ENCODE peak calls at places on chromosome 7, in nine cellular contexts. R is EL; T is HT1080; J is ELR; K is esophagus squamous epithelium; A is activated CD8-positive, alpha-beta memory T cell treated with anti-CD3 and anti-CD28 coated beads for 48 hours; Z is astrocyte of the hippocampus; B is NCI-H345; L is HAP-1. M is an unnamed sample.

GRCh38 chr7:157719008-157719682 is 382.3 kb downstream of the DNAJB6 start:
- DNase-seq in R (no peak), T (no peak), J (no peak), K (no peak), A (no peak), Z (no peak), B (no peak), L (no peak), M (no peak)

GRCh38 chr7:135338151-135338550 is 104.5 kb downstream of the STRA8 start:
- DNase-seq in R (no peak), T (no peak), J (no peak), K (no peak), A (no peak), Z (no peak), B (no peak), L (no peak), M (no peak)

GRCh38 chr7:53602817-53603418 is 567.5 kb downstream of the POM121L12 start:
- DNase-seq in R (no peak), T (peak), J (no peak), K (no peak), A (no peak), Z (no peak), B (no peak), L (no peak), M (peak)

GRCh38 chr7:55066479-55066878 is 47.7 kb downstream of the EGFR start:
- DNase-seq in R (no peak), T (no peak), J (no peak), K (no peak), A (no peak), Z (peak), B (no peak), L (no peak), M (no peak)

GRCh38 chr7:2530076-2530967 is 10.7 kb downstream of the LFNG start:
- DNase-seq in R (peak), T (peak), J (peak), K (no peak), A (peak), Z (peak), B (peak), L (no peak), M (no peak)

GRCh38 chr7:88230646-88231045 is 10.8 kb upstream of the SRI start:
- DNase-seq in R (no peak), T (no peak), J (no peak), K (no peak), A (no peak), Z (no peak), B (no peak), L (no peak), M (no peak)

GRCh38 chr7:38855867-38856266 is 53.1 kb downstream of the VPS41 start:
- DNase-seq in R (no peak), T (no peak), J (no peak), K (no peak), A (no peak), Z (no peak), B (no peak), L (no peak), M (peak)

GRCh38 chr7:55370001-55370400 is 4.9 kb downstream of the LANCL2 start:
- DNase-seq in R (peak), T (no peak), J (peak), K (no peak), A (no peak), Z (no peak), B (no peak), L (no peak), M (no peak)

GRCh38 chr7:130393095-130393494 is 12.8 kb downstream of the CPA1 start:
- DNase-seq in R (peak), T (no peak), J (peak), K (no peak), A (no peak), Z (no peak), B (no peak), L (no peak), M (no peak)

GRCh38 chr7:74101061-74101681 is 17.6 kb downstream of the LIMK1 start:
- DNase-seq in R (no peak), T (no peak), J (no peak), K (no peak), A (no peak), Z (no peak), B (no peak), L (no peak), M (no peak)

GRCh38 chr7:72343991-72344390 is 68.1 kb downstream of the CALN1 start:
- DNase-seq in R (no peak), T (no peak), J (no peak), K (no peak), A (no peak), Z (no peak), B (no peak), L (no peak), M (no peak)

GRCh38 chr7:27526991-27527722 is 135.5 kb downstream of the HIBADH start:
- DNase-seq in R (no peak), T (no peak), J (no peak), K (no peak), A (no peak), Z (no peak), B (no peak), L (no peak), M (no peak)

GRCh38 chr7:91330378-91331295 is 66.4 kb downstream of the FZD1 start:
- DNase-seq in R (no peak), T (no peak), J (no peak), K (no peak), A (no peak), Z (no peak), B (no peak), L (peak), M (no peak)

GRCh38 chr7:150368884-150369739 is 490 bp downstream of the REPIN1 start:
- DNase-seq in R (peak), T (peak), J (peak), K (no peak), A (no peak), Z (peak), B (peak), L (peak), M (peak)

GRCh38 chr7:149147072-149147729 is at the start of gene ZNF398:
- DNase-seq in R (peak), T (peak), J (peak), K (peak), A (peak), Z (peak), B (peak), L (peak), M (peak)

GRCh38 chr7:5621776-5622175 is 159.7 kb downstream of the RNF216 start:
- DNase-seq in R (no peak), T (no peak), J (no peak), K (no peak), A (no peak), Z (no peak), B (no peak), L (no peak), M (no peak)

GRCh38 chr7:88985309-88985708 is 189.8 kb upstream of the TEX47 start:
- DNase-seq in R (no peak), T (no peak), J (no peak), K (no peak), A (no peak), Z (no peak), B (no peak), L (no peak), M (no peak)

GRCh38 chr7:27157717-27158431 is 1.4 kb upstream of the HOXA7 start:
- DNase-seq in R (no peak), T (no peak), J (no peak), K (no peak), A (no peak), Z (no peak), B (no peak), L (no peak), M (no peak)

GRCh38 chr7:72176875-72177274 is 235.3 kb downstream of the CALN1 start:
- DNase-seq in R (no peak), T (no peak), J (no peak), K (no peak), A (no peak), Z (no peak), B (no peak), L (no peak), M (no peak)

GRCh38 chr7:100093498-100093897 is 4.7 kb downstream of the COPS6 start:
- DNase-seq in R (no peak), T (no peak), J (no peak), K (no peak), A (no peak), Z (no peak), B (no peak), L (no peak), M (no peak)

GRCh38 chr7:5677538-5678294 is 103.7 kb downstream of the RNF216 start:
- DNase-seq in R (peak), T (peak), J (peak), K (no peak), A (no peak), Z (peak), B (no peak), L (peak), M (peak)

GRCh38 chr7:150373049-150373801 is 4.6 kb downstream of the REPIN1 start:
- DNase-seq in R (no peak), T (no peak), J (no peak), K (no peak), A (no peak), Z (no peak), B (no peak), L (no peak), M (no peak)

GRCh38 chr7:152853236-152853635 is 93.7 kb downstream of the ACTR3B start:
- DNase-seq in R (no peak), T (no peak), J (no peak), K (no peak), A (no peak), Z (no peak), B (no peak), L (no peak), M (no peak)

GRCh38 chr7:149048805-149049204 is 20.5 kb upstream of the PDIA4 start:
- DNase-seq in R (no peak), T (no peak), J (no peak), K (no peak), A (no peak), Z (no peak), B (no peak), L (no peak), M (no peak)

GRCh38 chr7:139618482-139619366 is 95.2 kb downstream of the CLEC2L start:
- DNase-seq in R (peak), T (peak), J (peak), K (no peak), A (no peak), Z (peak), B (peak), L (no peak), M (peak)

GRCh38 chr7:9453521-9453920 is 1020.1 kb downstream of the NXPH1 start:
- DNase-seq in R (no peak), T (no peak), J (no peak), K (no peak), A (no peak), Z (peak), B (no peak), L (no peak), M (no peak)

GRCh38 chr7:506921-507622 is 12.6 kb downstream of the PDGFA start:
- DNase-seq in R (no peak), T (no peak), J (no peak), K (no peak), A (no peak), Z (no peak), B (no peak), L (no peak), M (no peak)

GRCh38 chr7:16708980-16709379 is 44.6 kb upstream of the TSPAN13 start:
- DNase-seq in R (peak), T (peak), J (peak), K (no peak), A (no peak), Z (peak), B (no peak), L (no peak), M (peak)

M was measured in MCF 10A.